ENCODE peak calls at places on chromosome 16, in five cellular contexts. S is osteoblast, X is endothelial cell of umbilical vein, U is omental fat pad, Z is tibial artery. B is an unnamed sample.

GRCh38 chr16:12586701-12587100 is 217.0 kb downstream of the CPPED1 start:
- DNase-seq in X (no peak), Z (peak; percentile 24), S (no peak), U (no peak), B (peak; percentile 34)

GRCh38 chr16:14113344-14113743 is 42.2 kb downstream of the MRTFB start:
- DNase-seq in X (no peak), Z (no peak), S (no peak), U (no peak), B (no peak)

GRCh38 chr16:65739518-65739917 is 617.7 kb upstream of the CDH11 start:
- DNase-seq in Z (no peak), S (no peak), X (no peak), U (no peak), B (no peak)

GRCh38 chr16:49854227-49855203 is 1.4 kb downstream of the ZNF423 start:
- DNase-seq in U (no peak), Z (peak; percentile 72), S (peak; percentile 81), X (peak; percentile 25), B (no peak)

GRCh38 chr16:68097895-68098294 is 12.7 kb downstream of the NFATC3 start:
- DNase-seq in S (no peak), U (no peak), X (no peak), Z (no peak), B (no peak)

GRCh38 chr16:58421529-58421928 is 29.3 kb downstream of the GINS3 start:
- DNase-seq in U (no peak), X (no peak), Z (no peak), S (no peak), B (no peak)

GRCh38 chr16:1979271-1980025 is 1.8 kb downstream of the NOXO1 start:
- DNase-seq in U (no peak), Z (no peak), X (no peak), S (peak; percentile 85), B (no peak)

GRCh38 chr16:26765087-26765486 is 301.6 kb upstream of the C16orf82 start:
- DNase-seq in Z (no peak), S (no peak), X (no peak), U (no peak), B (no peak)

GRCh38 chr16:28182183-28182582 is 29.6 kb downstream of the XPO6 start:
- DNase-seq in X (no peak), Z (no peak), U (no peak), S (no peak), B (no peak)

GRCh38 chr16:81137012-81137335 is 40.8 kb upstream of the GCSH start:
- DNase-seq in X (no peak), U (no peak), S (peak; percentile 62), Z (no peak), B (no peak)

GRCh38 chr16:11007714-11008240 is 63.4 kb downstream of the CLEC16A start:
- DNase-seq in X (no peak), S (peak; percentile 18), U (no peak), Z (no peak), B (no peak)

GRCh38 chr16:11129378-11129781 is 126.6 kb downstream of the SOCS1 start:
- DNase-seq in X (no peak), U (no peak), S (peak; percentile 26), Z (no peak), B (peak; percentile 24)

GRCh38 chr16:66382171-66382965 is 15.9 kb downstream of the CDH5 start:
- DNase-seq in X (peak; percentile 98), U (no peak), Z (peak; percentile 56), S (no peak), B (no peak)

GRCh38 chr16:69040144-69040909 is 65.1 kb upstream of the HAS3 start:
- DNase-seq in X (peak; percentile 80), S (peak; percentile 39), Z (no peak), U (no peak), B (no peak)

GRCh38 chr16:87956771-87957279 is 5.6 kb downstream of the BANP start:
- DNase-seq in X (peak; percentile 54), U (no peak), S (no peak), Z (no peak), B (no peak)

GRCh38 chr16:15575293-15576049 is 67.5 kb downstream of the MARF1 start:
- DNase-seq in Z (no peak), S (no peak), U (no peak), X (no peak), B (no peak)

GRCh38 chr16:58426960-58427359 is 34.7 kb downstream of the GINS3 start:
- DNase-seq in X (no peak), Z (no peak), U (no peak), S (no peak), B (no peak)

GRCh38 chr16:15785386-15786059 is 71.3 kb downstream of the MYH11 start:
- DNase-seq in X (no peak), Z (no peak), S (peak; percentile 34), U (no peak), B (no peak)

GRCh38 chr16:25033852-25034251 is 18.7 kb upstream of the ARHGAP17 start:
- DNase-seq in S (peak; percentile 67), X (no peak), Z (no peak), U (no peak), B (no peak)

GRCh38 chr16:67015317-67015731 is 13.6 kb upstream of the CBFB start:
- DNase-seq in Z (peak; percentile 29), S (no peak), X (no peak), U (no peak), B (peak; percentile 27)

GRCh38 chr16:9260665-9261064 is 169.2 kb downstream of the HAPSTR1 start:
- DNase-seq in S (no peak), U (no peak), Z (no peak), X (no peak), B (no peak)

GRCh38 chr16:52611817-52612673 is 65.1 kb upstream of the TOX3 start:
- DNase-seq in Z (no peak), X (no peak), U (no peak), S (no peak), B (no peak)

GRCh38 chr16:64417711-64418227 is 704.1 kb downstream of the CDH11 start:
- DNase-seq in S (peak; percentile 38), Z (no peak), U (no peak), X (peak; percentile 30), B (no peak)

DNA sequence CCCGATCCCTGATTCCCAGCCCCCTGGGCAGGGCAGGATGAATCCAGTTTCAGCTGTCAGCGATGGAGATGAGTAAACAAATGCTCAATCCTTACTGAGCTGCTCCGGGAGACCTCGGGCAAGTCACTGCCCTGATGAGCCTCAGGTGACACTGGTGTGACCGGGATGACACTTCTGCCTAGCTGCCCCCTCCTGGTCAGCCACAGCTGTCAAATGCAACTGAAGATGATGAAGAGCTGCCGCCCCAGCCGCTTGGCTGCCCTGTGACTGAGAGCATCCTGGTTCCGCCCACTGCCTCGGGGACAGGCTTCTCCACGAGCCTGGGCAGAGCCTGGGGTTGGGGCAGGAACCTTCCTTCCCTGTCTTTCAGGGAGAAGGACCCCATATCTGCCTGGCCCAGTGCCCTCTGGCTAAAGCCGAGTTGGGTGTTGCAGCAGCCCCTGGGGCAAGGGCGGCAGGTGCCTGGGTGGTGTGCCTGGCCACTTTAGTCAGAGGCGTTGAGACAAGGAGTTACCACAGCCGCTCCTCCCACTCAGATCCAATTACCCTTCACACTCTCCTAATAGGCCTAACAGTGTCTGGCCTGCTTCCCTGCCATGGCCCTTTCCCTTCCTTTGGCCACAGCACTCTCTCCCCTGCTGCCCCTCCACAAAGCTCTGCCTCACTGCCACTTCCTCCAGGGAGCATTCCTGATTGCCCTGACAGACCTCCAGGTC is 5.5 kb downstream of the CCL17 start:
- DNase-seq in S (no peak), Z (peak; percentile 61), U (no peak), X (no peak), B (no peak)
- TF ChIP-seq CTCF in S (no peak), Z (no peak), U (no peak), X (no peak), B (no peak)

DNA sequence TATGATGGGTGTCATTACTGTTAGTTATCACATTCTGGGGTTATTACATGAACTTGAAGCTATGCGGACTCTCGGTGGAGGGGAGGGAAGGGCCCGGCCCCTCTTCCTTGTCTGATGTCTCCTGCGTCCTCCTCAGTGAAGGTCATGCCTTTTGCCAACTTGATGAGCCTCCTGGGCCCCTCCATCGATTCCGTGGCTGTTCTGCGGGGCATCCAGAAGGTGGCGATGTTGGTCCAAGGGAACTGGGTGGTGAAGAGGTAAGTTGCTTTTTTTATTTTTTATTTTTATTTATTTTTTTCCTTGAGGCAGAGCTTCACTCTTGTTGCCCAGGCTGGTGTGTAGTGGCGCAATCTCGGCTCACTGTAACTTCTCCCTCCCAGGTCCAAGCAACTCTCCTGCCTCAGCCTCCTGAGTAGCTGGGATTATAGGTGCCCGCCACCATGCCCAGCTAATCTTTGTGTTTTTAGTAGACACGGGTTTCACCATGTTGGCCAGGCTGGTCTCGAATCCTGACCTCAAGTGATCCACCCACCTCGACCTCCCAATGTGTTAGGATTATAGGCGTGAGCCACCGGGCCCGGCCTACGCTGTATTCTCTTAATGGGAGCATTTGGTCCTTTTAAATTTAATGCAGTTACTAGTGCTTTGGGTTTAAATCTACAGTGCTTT is 21.6 kb downstream of the POLR3E start:
- DNase-seq in U (no peak), X (peak; percentile 41), S (peak; percentile 85), Z (no peak), B (no peak)
- TF ChIP-seq CTCF in U (no peak), X (peak; percentile 59), S (peak; percentile 70), Z (peak; percentile 38), B (peak; percentile 78)

DNA sequence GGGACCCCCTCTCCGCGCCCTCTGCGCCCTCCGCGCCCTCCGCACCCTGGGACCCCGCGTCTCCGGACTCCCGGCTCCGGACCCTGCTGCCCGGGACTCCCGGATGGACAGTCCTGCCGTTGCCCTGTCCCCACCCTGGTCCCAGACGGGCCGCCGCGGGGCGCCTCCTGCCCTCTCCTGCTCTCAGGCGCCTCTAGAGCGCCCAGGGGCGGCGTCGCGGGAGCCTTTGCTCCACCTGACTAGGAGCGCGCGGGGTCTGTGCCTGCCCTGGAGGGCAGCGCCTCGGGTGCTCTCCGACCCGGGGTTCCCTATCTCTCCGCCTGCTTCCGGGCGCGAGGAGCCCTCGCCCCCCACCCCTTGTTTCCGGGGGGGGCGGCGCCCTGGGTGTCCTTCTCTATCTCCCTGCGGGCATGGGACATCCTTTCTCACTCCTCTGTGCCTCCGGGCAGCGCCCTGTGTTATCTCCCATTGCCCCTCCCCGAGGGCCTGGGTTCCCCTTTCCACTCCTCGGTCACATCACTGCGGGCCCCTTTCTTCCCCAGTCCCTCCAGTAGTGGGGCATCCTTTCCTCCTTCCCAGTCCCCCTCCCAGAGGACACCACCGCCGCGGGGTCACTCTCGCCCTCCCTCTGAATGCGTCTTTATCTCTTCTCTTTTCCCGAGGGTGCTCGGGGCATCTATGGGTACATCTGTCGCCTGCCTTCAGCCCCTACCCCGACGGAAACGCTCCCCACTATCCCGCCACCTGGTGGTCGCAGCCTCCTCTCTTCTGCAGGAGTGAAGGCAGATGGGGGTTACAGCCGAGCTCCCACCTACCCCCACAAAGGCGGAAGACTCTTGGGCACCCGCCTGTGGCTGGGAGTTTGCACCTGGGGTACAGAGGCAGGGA is 865 bp downstream of the PRKCB start:
- DNase-seq in X (no peak), Z (no peak), U (no peak), S (no peak), B (no peak)
- TF ChIP-seq CTCF in X (no peak), Z (no peak), U (no peak), S (no peak), B (no peak)

DNA sequence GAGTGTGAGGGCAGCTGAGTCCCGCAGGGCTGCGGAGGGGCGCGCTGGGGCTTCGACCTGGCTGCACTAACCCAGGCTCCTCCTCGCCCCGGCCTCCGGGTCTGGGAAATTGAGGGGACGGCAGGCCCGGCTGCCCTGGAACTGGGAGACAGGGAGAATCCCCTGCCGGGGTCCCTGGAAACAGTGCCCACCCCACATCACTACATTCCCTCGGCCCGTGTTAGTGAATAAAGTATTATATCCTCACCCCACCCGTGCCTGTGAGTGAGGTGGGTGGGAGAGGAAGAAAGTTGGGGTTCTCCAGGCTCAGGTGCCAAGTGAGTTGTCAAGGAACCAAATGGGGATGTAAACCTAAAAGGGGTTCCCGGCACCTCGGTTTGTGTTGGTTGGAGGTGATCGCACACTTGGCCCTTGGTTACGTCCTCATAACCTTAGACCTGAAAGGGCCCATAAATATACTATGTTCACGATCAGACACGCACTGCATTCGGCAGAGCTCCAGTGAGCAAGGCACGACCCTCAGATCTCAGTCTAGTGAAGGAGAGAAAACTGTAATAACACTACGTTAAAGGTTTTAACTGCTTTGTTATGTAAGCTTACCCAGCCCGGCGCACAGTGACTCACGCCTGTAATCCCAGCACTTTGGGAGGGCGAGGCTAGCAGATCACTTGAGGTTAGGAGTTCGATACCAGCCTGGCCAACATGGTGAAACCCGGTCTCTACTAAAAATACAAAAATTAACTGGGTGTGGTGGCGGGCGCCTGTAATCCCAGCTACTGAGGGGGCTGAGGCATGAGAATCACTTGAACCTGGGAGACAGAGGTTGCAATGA is 11.2 kb downstream of the ZNF771 start:
- DNase-seq in X (no peak), U (no peak), Z (no peak), S (no peak), B (no peak)
- TF ChIP-seq CTCF in X (no peak), U (no peak), Z (no peak), S (no peak), B (peak; percentile 4)

B was measured in chondrocyte.